ENCODE peak calls at places on chromosomes 6 and 20, in ten cellular contexts. G, R, V, Y, O, E, I, M, F and X are unnamed samples.

GRCh38 chr6:84967389-84967788 is 203.0 kb upstream of the TBX18 start:
- DNase-seq in G (peak; percentile 18), R (peak; percentile 48), V (peak; percentile 75), Y (no peak), O (peak; percentile 14), E (peak; percentile 52), I (peak; percentile 40), M (peak; percentile 86), F (no peak), X (no peak)

GRCh38 chr20:61891476-61891875 is 174.2 kb downstream of the TAF4 start:
- DNase-seq in G (no peak), R (no peak), V (no peak), Y (no peak), O (no peak), E (no peak), I (no peak), M (no peak), F (no peak), X (no peak)

GRCh38 chr6:145147559-145147958 is 587.8 kb downstream of the EPM2A start:
- DNase-seq in G (no peak), R (no peak), V (no peak), Y (no peak), O (no peak), E (no peak), I (no peak), M (no peak), F (no peak), X (no peak)

GRCh38 chr20:10113746-10114145 is 79.0 kb downstream of the ANKEF1 start:
- DNase-seq in G (no peak), R (no peak), V (no peak), Y (no peak), O (no peak), E (no peak), I (no peak), M (no peak), F (no peak), X (no peak)

GRCh38 chr6:139627091-139627490 is 252.6 kb upstream of the CITED2 start:
- DNase-seq in G (no peak), R (no peak), V (no peak), Y (no peak), O (no peak), E (no peak), I (no peak), M (peak; percentile 71), F (no peak), X (no peak)

GRCh38 chr6:137975058-137975940 is 108.2 kb downstream of the TNFAIP3 start:
- DNase-seq in G (peak; percentile 61), R (peak; percentile 7), V (peak; percentile 27), Y (no peak), O (no peak), E (peak; percentile 23), I (no peak), M (peak; percentile 27), F (no peak), X (no peak)

GRCh38 chr20:38117635-38118034 is 47.4 kb downstream of the TGM2 start:
- DNase-seq in G (no peak), R (no peak), V (peak; percentile 87), Y (no peak), O (no peak), E (peak; percentile 70), I (no peak), M (no peak), F (no peak), X (no peak)

GRCh38 chr20:24673678-24674570 is 204.5 kb downstream of the SYNDIG1 start:
- DNase-seq in G (no peak), R (no peak), V (no peak), Y (peak; percentile 41), O (no peak), E (no peak), I (no peak), M (no peak), F (no peak), X (no peak)

GRCh38 chr6:102813489-102814275 is 1420.2 kb downstream of the GRIK2 start:
- DNase-seq in G (no peak), R (peak; percentile 8), V (no peak), Y (no peak), O (no peak), E (no peak), I (no peak), M (peak; percentile 19), F (no peak), X (no peak)

GRCh38 chr20:33431797-33432381 is 11.7 kb downstream of the SNTA1 start:
- DNase-seq in G (no peak), R (no peak), V (no peak), Y (no peak), O (no peak), E (peak; percentile 42), I (no peak), M (no peak), F (no peak), X (peak; percentile 50)

GRCh38 chr6:106889692-106890091 is 84.8 kb downstream of the CD24 start:
- DNase-seq in G (no peak), R (no peak), V (no peak), Y (no peak), O (no peak), E (no peak), I (no peak), M (no peak), F (no peak), X (no peak)

GRCh38 chr6:8556370-8557018 is 121.1 kb upstream of the SLC35B3 start:
- DNase-seq in G (no peak), R (peak; percentile 16), V (no peak), Y (no peak), O (no peak), E (peak; percentile 35), I (no peak), M (no peak), F (no peak), X (no peak)

GRCh38 chr6:150182460-150183078 is 39.7 kb downstream of the PPP1R14C start:
- DNase-seq in G (no peak), R (no peak), V (no peak), Y (no peak), O (no peak), E (no peak), I (no peak), M (no peak), F (no peak), X (no peak)

DNA sequence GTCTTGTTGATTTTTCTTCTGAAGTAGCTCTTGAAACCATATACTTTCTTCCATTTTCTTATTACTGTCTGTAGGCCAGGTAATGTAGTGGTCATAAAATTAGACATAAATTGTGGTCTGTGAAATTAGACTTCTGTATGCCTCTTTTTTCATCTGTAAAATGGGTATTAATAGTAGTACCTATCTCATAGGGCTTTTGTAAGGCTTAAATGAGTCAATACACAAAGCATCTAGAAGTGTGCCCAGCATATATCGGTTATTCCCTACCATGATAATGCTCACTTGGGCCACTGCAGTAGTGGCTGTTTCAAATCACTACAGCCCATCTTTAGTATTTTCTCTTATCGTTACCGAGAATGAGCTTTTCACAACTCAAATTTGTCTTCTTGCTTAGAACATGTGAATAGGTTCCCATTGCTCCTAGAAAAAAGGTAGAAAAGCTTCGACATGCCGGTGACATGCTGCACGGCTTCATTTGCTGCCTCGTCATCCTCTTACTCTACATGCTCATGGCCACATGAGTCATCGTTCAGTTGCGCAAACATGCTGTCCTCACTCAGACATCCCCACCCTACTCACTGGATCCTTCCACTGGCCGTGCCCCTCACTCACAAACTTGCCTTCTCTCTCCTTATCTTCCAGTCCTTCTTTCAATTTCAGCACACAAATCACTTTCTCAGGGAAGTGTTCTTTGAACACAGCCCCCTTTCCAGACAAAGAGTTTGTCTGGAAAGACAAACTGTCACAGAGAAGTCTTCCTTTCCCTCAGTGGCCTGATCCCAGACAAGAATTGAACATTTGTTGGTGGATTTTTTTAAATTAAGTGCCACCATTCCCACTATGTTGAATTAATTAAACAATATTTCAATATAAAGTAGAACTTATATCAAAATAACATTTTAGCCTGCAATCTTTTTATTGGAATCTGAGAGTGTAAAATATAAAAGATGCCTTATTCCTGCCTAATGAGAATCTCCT is 32.2 kb upstream of the ERVFRD-1 start:
- DNase-seq in G (peak; percentile 91), R (peak; percentile 64), V (no peak), Y (no peak), O (no peak), E (peak; percentile 91), I (peak; percentile 87), M (no peak), F (peak; percentile 54), X (peak; percentile 61)
- TF ChIP-seq POLR2AphosphoS5 in G (no peak), R (peak; percentile 30), V (no peak), Y (peak; percentile 58), O (no peak), E (no peak), I (no peak), M (no peak), F (no peak), X (peak; percentile 28)

GRCh38 chr6:165922309-165922794 is 245.3 kb downstream of the TBXT start:
- DNase-seq in G (no peak), R (no peak), V (no peak), Y (no peak), O (no peak), E (no peak), I (no peak), M (no peak), F (no peak), X (no peak)
- H3K27me3 ChIP-seq in G (no peaks in the 10 kb centered on the region), R (no peaks in the 10 kb centered on the region), V (no peaks in the 10 kb centered on the region), Y (no peaks in the 10 kb centered on the region), O (no peaks in the 10 kb centered on the region), E (no peaks in the 10 kb centered on the region), I (peaks cover 1% of the 10 kb centered on the region), M (no peaks in the 10 kb centered on the region), F (no peaks in the 10 kb centered on the region), X (no peaks in the 10 kb centered on the region)

DNA sequence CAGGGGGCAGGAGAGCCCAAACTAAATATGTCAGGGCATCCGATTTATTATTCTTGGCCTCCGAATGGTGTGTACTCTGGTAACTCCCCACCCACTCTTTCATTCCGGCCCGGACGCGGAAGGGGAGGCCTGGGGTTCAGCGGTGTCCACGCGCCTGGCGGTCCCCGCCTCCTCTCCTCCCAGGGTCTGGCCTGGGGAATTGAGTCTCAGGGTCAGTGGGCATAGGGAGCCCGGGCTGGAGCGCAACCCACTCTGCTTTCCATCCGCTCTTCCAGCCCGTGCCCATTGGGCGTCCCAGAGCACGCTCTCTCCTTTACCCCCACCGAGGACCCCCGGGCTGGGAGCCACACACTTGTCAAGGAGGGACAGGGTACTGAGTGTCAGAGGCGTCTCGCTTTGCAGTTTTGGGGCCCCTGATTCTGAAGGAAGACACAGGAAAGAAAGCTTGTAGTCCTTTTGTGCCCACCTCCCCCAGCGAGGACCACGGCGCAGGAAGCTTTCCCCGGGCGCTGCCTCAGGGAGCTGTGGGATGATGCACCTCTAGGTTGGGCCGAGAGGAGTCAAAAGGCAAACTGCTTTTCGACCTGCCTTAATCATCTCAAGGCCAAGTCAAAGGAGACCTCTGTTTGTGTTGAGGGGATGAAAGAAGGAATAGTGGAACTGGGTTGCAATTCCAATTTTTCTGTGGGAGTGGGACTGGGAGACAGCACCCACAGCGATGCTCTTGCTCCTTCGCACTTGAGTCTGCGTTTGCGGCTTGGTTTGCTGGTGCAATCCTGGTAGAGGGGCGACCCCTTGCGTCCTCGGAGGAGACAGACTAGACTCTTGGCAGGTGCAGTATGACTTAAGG is 2.5 kb downstream of the RSPO3 start:
- DNase-seq in G (peak; percentile 88), R (peak; percentile 63), V (peak; percentile 88), Y (peak; percentile 72), O (peak; percentile 73), E (peak; percentile 63), I (peak; percentile 56), M (peak; percentile 87), F (peak; percentile 68), X (peak; percentile 68)
- TF ChIP-seq CTCF in G (peak; percentile 80), R (peak; percentile 70), V (peak; percentile 83), Y (peak; percentile 45), O (peak; percentile 81), E (peak; percentile 95), I (peak; percentile 73), M (peak; percentile 98), F (peak; percentile 52), X (peak; percentile 70)

DNA sequence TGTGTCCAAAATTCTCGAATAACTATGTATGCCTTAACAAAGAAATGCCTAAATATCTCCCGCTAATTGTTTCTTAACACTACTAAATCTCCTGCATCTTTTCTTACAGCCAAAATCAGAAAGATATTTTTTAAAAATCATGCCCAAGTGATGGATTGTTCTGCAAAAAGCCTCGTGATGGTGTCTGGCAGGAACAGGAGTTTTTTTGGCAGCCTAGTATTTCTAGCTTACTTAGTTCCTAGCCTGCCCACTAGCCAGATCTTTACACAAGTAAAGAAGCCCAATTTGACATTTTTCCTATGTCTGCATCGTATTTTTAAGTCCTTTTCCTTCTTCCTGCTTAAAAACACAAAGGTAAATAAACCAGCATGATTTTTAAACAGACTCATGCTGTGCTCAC is 31.5 kb downstream of the SLC2A12 start:
- DNase-seq in G (no peak), R (no peak), V (no peak), Y (no peak), O (no peak), E (no peak), I (no peak), M (no peak), F (no peak), X (no peak)
- TF ChIP-seq POLR2AphosphoS5 in G (no peak), R (no peak), V (no peak), Y (no peak), O (no peak), E (no peak), I (no peak), M (no peak), F (no peak), X (no peak)